ENCODE peak calls at places on chromosomes 1 and 21, in four cellular contexts. J, L, T and N are unnamed samples.

GRCh38 chr1:207910678-207911354 is at the start of gene CD34:
- DNase-seq in J (peak), L (peak), T (no peak), N (no peak)

GRCh38 chr21:39022901-39023693 is 160.2 kb downstream of the PSMG1 start:
- DNase-seq in J (no peak), L (peak), T (no peak), N (no peak)

GRCh38 chr1:92784639-92785500 is at the start of gene EVI5:
- DNase-seq in J (peak), L (peak), T (peak), N (peak)

GRCh38 chr1:240499012-240499411 is 112.9 kb downstream of the GREM2 start:
- DNase-seq in J (no peak), L (no peak), T (peak), N (no peak)

GRCh38 chr1:9628541-9629444 is 22.7 kb upstream of the PIK3CD start:
- DNase-seq in J (peak), L (no peak), T (peak), N (peak)

GRCh38 chr1:145997156-145998023 is 1.0 kb upstream of the TXNIP start:
- DNase-seq in J (peak), L (peak), T (peak), N (peak)

GRCh38 chr1:44617703-44618029 is 56.6 kb downstream of the TMEM53 start:
- DNase-seq in J (no peak), L (no peak), T (no peak), N (no peak)

GRCh38 chr1:109508001-109508872 is 1.3 kb downstream of the AMIGO1 start:
- DNase-seq in J (no peak), L (no peak), T (no peak), N (no peak)

GRCh38 chr1:11771481-11772043 is 9.6 kb downstream of the C1orf167 start:
- DNase-seq in J (no peak), L (no peak), T (no peak), N (no peak)

GRCh38 chr1:229296541-229296941 is 25.6 kb downstream of the RAB4A start:
- DNase-seq in J (no peak), L (peak), T (no peak), N (no peak)

GRCh38 chr1:18954270-18955071 is 2.0 kb downstream of the IFFO2 start:
- DNase-seq in J (no peak), L (no peak), T (no peak), N (no peak)

GRCh38 chr1:91582431-91582921 is 81.8 kb downstream of the CDC7 start:
- DNase-seq in J (no peak), L (no peak), T (peak), N (no peak)

GRCh38 chr1:247857069-247857985 is at the start of gene TRIM58:
- DNase-seq in J (peak), L (no peak), T (peak), N (peak)

GRCh38 chr1:19319196-19319595 is 7.1 kb downstream of the SLC66A1 start:
- DNase-seq in J (no peak), L (no peak), T (peak), N (no peak)

GRCh38 chr1:81834268-81834667 is 33.5 kb downstream of the ADGRL2 start:
- DNase-seq in J (no peak), L (no peak), T (no peak), N (no peak)

GRCh38 chr1:67735806-67736627 is 51.0 kb downstream of the GADD45A start:
- DNase-seq in J (peak), L (peak), T (no peak), N (peak)

GRCh38 chr1:218108034-218108433 is 177.1 kb upstream of the RRP15 start:
- DNase-seq in J (no peak), L (no peak), T (no peak), N (no peak)

GRCh38 chr1:15055736-15056415 is 97.7 kb upstream of the TMEM51 start:
- DNase-seq in J (no peak), L (no peak), T (no peak), N (no peak)